ENCODE peak calls at places on chromosomes 4 and X, in four cellular contexts. One of them, this sample, is unnamed.

GRCh38 chr4:61540944-61541343 is 340.8 kb downstream of the ADGRL3 start:
- DNase-seq in sigmoid colon: no peak
- DNase-seq in body of pancreas: no peak
- DNase-seq in fibroblast of the aortic adventitia: no peak
- DNase-seq in this sample: no peak

GRCh38 chr4:140256941-140257340 is 103.0 kb upstream of the MAML3 start:
- DNase-seq in fibroblast of the aortic adventitia: no peak
- DNase-seq in body of pancreas: no peak
- DNase-seq in sigmoid colon: no peak
- DNase-seq in this sample: no peak

GRCh38 chr4:7988437-7988836 is 48.8 kb upstream of the AFAP1 start:
- DNase-seq in fibroblast of the aortic adventitia: peak; percentile 68
- DNase-seq in body of pancreas: no peak
- DNase-seq in sigmoid colon: no peak
- DNase-seq in this sample: no peak

GRCh38 chr4:169105620-169106019 is 95.6 kb upstream of the CBR4 start:
- DNase-seq in body of pancreas: no peak
- DNase-seq in sigmoid colon: no peak
- DNase-seq in fibroblast of the aortic adventitia: no peak
- DNase-seq in this sample: no peak

GRCh38 chr4:82639947-82640346 is 78.2 kb upstream of the TMEM150C start:
- DNase-seq in body of pancreas: no peak
- DNase-seq in sigmoid colon: no peak
- DNase-seq in fibroblast of the aortic adventitia: peak; percentile 7
- DNase-seq in this sample: no peak

GRCh38 chrX:129653985-129654651 is 638 bp downstream of the APLN start:
- DNase-seq in fibroblast of the aortic adventitia: no peak
- DNase-seq in body of pancreas: no peak
- DNase-seq in sigmoid colon: no peak
- DNase-seq in this sample: no peak

GRCh38 chr4:35463251-35463952 is 780.9 kb downstream of the ARAP2 start:
- DNase-seq in sigmoid colon: no peak
- DNase-seq in fibroblast of the aortic adventitia: no peak
- DNase-seq in body of pancreas: no peak
- DNase-seq in this sample: no peak

GRCh38 chr4:37793562-37793961 is 32.9 kb upstream of the PGM2 start:
- DNase-seq in body of pancreas: peak; percentile 21
- DNase-seq in fibroblast of the aortic adventitia: peak; percentile 25
- DNase-seq in sigmoid colon: no peak
- DNase-seq in this sample: peak; percentile 2

GRCh38 chr4:55722132-55722531 is 86.0 kb upstream of the NMU start:
- DNase-seq in body of pancreas: no peak
- DNase-seq in fibroblast of the aortic adventitia: no peak
- DNase-seq in sigmoid colon: no peak
- DNase-seq in this sample: no peak

GRCh38 chrX:146278381-146278780 is 460.8 kb downstream of the SLITRK2 start:
- DNase-seq in body of pancreas: peak; percentile 2
- DNase-seq in sigmoid colon: no peak
- DNase-seq in fibroblast of the aortic adventitia: no peak
- DNase-seq in this sample: no peak

GRCh38 chr4:187547281-187547680 is 448.3 kb upstream of the ZFP42 start:
- DNase-seq in body of pancreas: no peak
- DNase-seq in sigmoid colon: no peak
- DNase-seq in fibroblast of the aortic adventitia: no peak
- DNase-seq in this sample: peak; percentile 13

GRCh38 chr4:87109945-87110344 is 110.5 kb downstream of the KLHL8 start:
- DNase-seq in sigmoid colon: no peak
- DNase-seq in fibroblast of the aortic adventitia: no peak
- DNase-seq in body of pancreas: no peak
- DNase-seq in this sample: no peak

GRCh38 chr4:121943941-121944340 is 7.9 kb downstream of the TRPC3 start:
- DNase-seq in fibroblast of the aortic adventitia: no peak
- DNase-seq in sigmoid colon: no peak
- DNase-seq in body of pancreas: no peak
- DNase-seq in this sample: no peak

GRCh38 chr4:8385611-8386010 is 54.9 kb downstream of the ACOX3 start:
- DNase-seq in fibroblast of the aortic adventitia: no peak
- DNase-seq in body of pancreas: no peak
- DNase-seq in sigmoid colon: no peak
- DNase-seq in this sample: no peak

GRCh38 chr4:90780193-90780592 is 653.0 kb downstream of the CCSER1 start:
- DNase-seq in sigmoid colon: no peak
- DNase-seq in fibroblast of the aortic adventitia: no peak
- DNase-seq in body of pancreas: no peak
- DNase-seq in this sample: no peak

GRCh38 chr4:136412708-136413107 is 1119.6 kb downstream of the PCDH18 start:
- DNase-seq in sigmoid colon: no peak
- DNase-seq in body of pancreas: no peak
- DNase-seq in fibroblast of the aortic adventitia: peak; percentile 41
- DNase-seq in this sample: peak; percentile 29

GRCh38 chr4:184787766-184788503 is 37.8 kb downstream of the ACSL1 start:
- DNase-seq in sigmoid colon: no peak
- DNase-seq in fibroblast of the aortic adventitia: no peak
- DNase-seq in body of pancreas: no peak
- DNase-seq in this sample: no peak

GRCh38 chr4:72302981-72303704 is 265.9 kb downstream of the ADAMTS3 start:
- DNase-seq in body of pancreas: peak; percentile 48
- DNase-seq in sigmoid colon: no peak
- DNase-seq in fibroblast of the aortic adventitia: peak; percentile 62
- DNase-seq in this sample: peak; percentile 54

GRCh38 chrX:39728025-39728424 is 369.7 kb downstream of the BCOR start:
- DNase-seq in body of pancreas: no peak
- DNase-seq in sigmoid colon: peak; percentile 68
- DNase-seq in fibroblast of the aortic adventitia: peak; percentile 38
- DNase-seq in this sample: no peak

GRCh38 chrX:71098302-71098701 is 2.7 kb downstream of the FOXO4 start:
- DNase-seq in body of pancreas: peak; percentile 56
- DNase-seq in fibroblast of the aortic adventitia: peak; percentile 34
- DNase-seq in sigmoid colon: peak; percentile 77
- DNase-seq in this sample: peak; percentile 29

GRCh38 chr4:166577639-166578038 is 656.7 kb downstream of the SPOCK3 start:
- DNase-seq in body of pancreas: no peak
- DNase-seq in sigmoid colon: no peak
- DNase-seq in fibroblast of the aortic adventitia: no peak
- DNase-seq in this sample: no peak

GRCh38 chrX:2521092-2521926 is 20.5 kb upstream of the DHRSX start:
- DNase-seq in sigmoid colon: no peak
- DNase-seq in body of pancreas: peak; percentile 52
- DNase-seq in fibroblast of the aortic adventitia: no peak
- DNase-seq in this sample: no peak
- TF ChIP-seq CTCF in sigmoid colon: no peak
- TF ChIP-seq CTCF in body of pancreas: no peak
- TF ChIP-seq CTCF in fibroblast of the aortic adventitia: no peak
- TF ChIP-seq CTCF in this sample: no peak

GRCh38 chrX:10529344-10529743 is 91.0 kb downstream of the MID1 start:
- DNase-seq in fibroblast of the aortic adventitia: peak; percentile 64
- DNase-seq in body of pancreas: no peak
- DNase-seq in sigmoid colon: no peak
- DNase-seq in this sample: no peak
- H3K4me3 ChIP-seq in fibroblast of the aortic adventitia: no peak overlapping the region
- H3K4me3 ChIP-seq in body of pancreas: no peak overlapping the region
- H3K4me3 ChIP-seq in sigmoid colon: no peak overlapping the region
- H3K4me3 ChIP-seq in this sample: no peak overlapping the region

GRCh38 chr4:24686866-24687672 is 102.7 kb upstream of the DHX15 start:
- DNase-seq in body of pancreas: peak; percentile 33
- DNase-seq in fibroblast of the aortic adventitia: no peak
- DNase-seq in sigmoid colon: no peak
- DNase-seq in this sample: no peak
- TF ChIP-seq CTCF in body of pancreas: peak; percentile 66
- TF ChIP-seq CTCF in fibroblast of the aortic adventitia: peak; percentile 16
- TF ChIP-seq CTCF in sigmoid colon: no peak
- TF ChIP-seq CTCF in this sample: peak; percentile 54

DNA sequence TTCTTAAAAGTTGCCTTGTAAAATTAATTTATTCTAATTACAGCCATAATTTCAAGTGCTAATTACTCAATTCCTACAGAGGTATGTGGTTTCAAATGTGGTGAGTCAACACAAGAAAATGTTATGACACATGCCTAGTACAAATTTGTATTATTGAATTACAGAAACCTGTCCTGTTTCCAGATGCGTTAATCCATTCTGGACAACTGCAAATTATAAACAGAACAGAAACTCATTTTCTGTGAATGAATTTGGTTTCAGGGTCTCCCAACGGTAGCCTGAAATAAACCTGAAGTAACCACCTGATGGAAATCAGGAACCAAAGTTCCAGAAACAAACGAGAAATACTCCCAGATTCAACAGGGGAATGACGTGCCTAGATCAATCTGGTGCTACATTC is 328.6 kb upstream of the F9 start:
- DNase-seq in fibroblast of the aortic adventitia: peak; percentile 2
- DNase-seq in sigmoid colon: no peak
- DNase-seq in body of pancreas: no peak
- DNase-seq in this sample: no peak
- H3K4me3 ChIP-seq in fibroblast of the aortic adventitia: no peak overlapping the region
- H3K4me3 ChIP-seq in sigmoid colon: no peak overlapping the region
- H3K4me3 ChIP-seq in body of pancreas: no peak overlapping the region
- H3K4me3 ChIP-seq in this sample: no peak overlapping the region

GRCh38 chr4:9919047-9919446 is 102.2 kb downstream of the SLC2A9 start:
- DNase-seq in body of pancreas: no peak
- DNase-seq in sigmoid colon: no peak
- DNase-seq in fibroblast of the aortic adventitia: no peak
- DNase-seq in this sample: no peak
- TF ChIP-seq CTCF in body of pancreas: no peak
- TF ChIP-seq CTCF in sigmoid colon: no peak
- TF ChIP-seq CTCF in fibroblast of the aortic adventitia: no peak
- TF ChIP-seq CTCF in this sample: no peak

DNA sequence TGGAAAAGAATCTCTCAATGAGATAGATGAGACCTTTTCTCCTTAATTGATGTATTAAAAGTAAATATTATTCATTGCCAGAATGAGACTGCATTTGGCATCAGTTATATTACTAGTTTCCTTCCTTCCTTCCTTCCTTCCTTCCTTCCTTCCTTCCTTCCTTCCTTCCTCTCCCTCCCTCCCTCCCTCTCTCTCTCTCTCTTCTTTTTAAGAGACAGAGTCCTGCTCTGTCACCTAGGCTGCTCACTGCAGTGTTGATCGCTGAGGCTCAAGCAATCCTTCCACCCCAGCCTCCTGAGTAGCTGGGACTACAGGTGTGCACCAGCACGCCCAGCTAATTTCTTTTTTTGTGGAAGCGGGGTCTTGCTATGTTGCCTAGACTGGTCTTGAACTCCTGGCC is 50.4 kb upstream of the ARX start:
- DNase-seq in body of pancreas: no peak
- DNase-seq in fibroblast of the aortic adventitia: no peak
- DNase-seq in sigmoid colon: no peak
- DNase-seq in this sample: no peak
- H3K4me3 ChIP-seq in body of pancreas: no peak overlapping the region
- H3K4me3 ChIP-seq in fibroblast of the aortic adventitia: no peak overlapping the region
- H3K4me3 ChIP-seq in sigmoid colon: no peak overlapping the region
- H3K4me3 ChIP-seq in this sample: no peak overlapping the region

GRCh38 chr4:1567808-1568581 is 116.1 kb downstream of the FAM53A start:
- DNase-seq in sigmoid colon: peak; percentile 58
- DNase-seq in fibroblast of the aortic adventitia: no peak
- DNase-seq in body of pancreas: no peak
- DNase-seq in this sample: no peak
- TF ChIP-seq CTCF in sigmoid colon: no peak
- TF ChIP-seq CTCF in fibroblast of the aortic adventitia: no peak
- TF ChIP-seq CTCF in body of pancreas: no peak
- TF ChIP-seq CTCF in this sample: no peak

DNA sequence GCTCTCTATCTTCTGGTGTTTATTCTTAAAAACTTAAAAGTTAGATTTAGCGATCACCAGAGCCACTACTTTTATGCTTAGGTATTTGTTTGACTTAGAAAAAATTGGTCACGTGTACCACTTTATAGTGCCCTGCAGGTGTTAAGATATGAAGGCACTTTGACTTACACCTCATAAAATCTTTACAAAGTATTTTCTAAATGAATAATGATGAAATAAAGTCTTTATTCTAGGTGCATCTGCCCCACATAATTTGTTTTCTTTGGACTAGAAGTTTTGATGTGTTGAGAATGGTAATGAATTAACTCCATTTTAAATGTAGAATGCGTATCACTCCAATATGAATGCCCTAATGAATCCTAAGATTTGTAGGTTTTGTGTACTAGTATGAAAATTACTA is 2.9 kb downstream of the FMR1 start:
- DNase-seq in body of pancreas: no peak
- DNase-seq in fibroblast of the aortic adventitia: no peak
- DNase-seq in sigmoid colon: no peak
- DNase-seq in this sample: no peak
- H3K4me3 ChIP-seq in body of pancreas: no peak overlapping the region
- H3K4me3 ChIP-seq in fibroblast of the aortic adventitia: no peak overlapping the region
- H3K4me3 ChIP-seq in sigmoid colon: no peak overlapping the region
- H3K4me3 ChIP-seq in this sample: no peak overlapping the region